ENCODE peak calls at places on chromosomes 1 and 21, in four cellular contexts. W, C, S and B are unnamed samples.

GRCh38 chr1:29752141-29752540 is 515.8 kb downstream of the PTPRU start:
- DNase-seq in W (no peak), C (no peak), S (no peak), B (no peak)

GRCh38 chr21:40386301-40386911 is 460.6 kb downstream of the DSCAM start:
- DNase-seq in S (peak), C (no peak), W (peak), B (no peak)

GRCh38 chr21:41166947-41167346 is 1.0 kb upstream of the BACE2 start:
- DNase-seq in W (no peak), S (peak), C (peak), B (no peak)

GRCh38 chr1:89952021-89952995 is 42.6 kb upstream of the ZNF326 start:
- DNase-seq in W (no peak), S (no peak), C (no peak), B (no peak)

GRCh38 chr1:107365874-107366273 is 225.0 kb downstream of the NTNG1 start:
- DNase-seq in S (no peak), W (no peak), C (no peak), B (no peak)

GRCh38 chr1:25360596-25361581 is 22.8 kb downstream of the TMEM50A start:
- DNase-seq in W (no peak), S (no peak), C (no peak), B (no peak)

GRCh38 chr21:15682182-15682895 is 47.4 kb upstream of the USP25 start:
- DNase-seq in S (no peak), C (no peak), W (no peak), B (no peak)

GRCh38 chr1:36155560-36156328 is at the start of gene MAP7D1:
- DNase-seq in C (peak), S (peak), W (peak), B (no peak)

GRCh38 chr1:67489643-67490042 is 59.4 kb upstream of the SERBP1 start:
- DNase-seq in W (no peak), S (peak), C (no peak), B (no peak)

GRCh38 chr1:77473690-77474089 is 191.9 kb downstream of the AK5 start:
- DNase-seq in W (no peak), S (no peak), C (no peak), B (peak)

GRCh38 chr1:96722161-96722908 is 751 bp downstream of the PTBP2 start:
- DNase-seq in S (peak), C (peak), W (peak), B (no peak)

GRCh38 chr1:210819266-210819665 is 314.7 kb downstream of the KCNH1 start:
- DNase-seq in S (no peak), C (no peak), W (no peak), B (no peak)

GRCh38 chr1:27267153-27267552 is 32.7 kb downstream of the WDTC1 start:
- DNase-seq in C (no peak), S (no peak), W (no peak), B (no peak)

GRCh38 chr1:109500886-109501285 is 7.0 kb downstream of the CYB561D1 start:
- DNase-seq in W (no peak), S (no peak), C (no peak), B (no peak)

GRCh38 chr1:58515794-58516401 is 30.6 kb downstream of the OMA1 start:
- DNase-seq in W (no peak), S (peak), C (no peak), B (peak)

GRCh38 chr1:3900969-3901529 is 977 bp upstream of the C1orf174 start:
- DNase-seq in C (peak), W (peak), S (peak), B (peak)

GRCh38 chr1:3900150-3900968 is at the start of gene C1orf174:
- DNase-seq in C (peak), S (peak), W (peak), B (peak)

GRCh38 chr1:3899776-3900149 is 309 bp downstream of the C1orf174 start:
- DNase-seq in W (no peak), S (no peak), C (no peak), B (no peak)

GRCh38 chr1:3898475-3898735 is 1.7 kb downstream of the C1orf174 start:
- DNase-seq in W (no peak), C (no peak), S (no peak), B (no peak)

GRCh38 chr1:3898994-3899775 is 887 bp downstream of the C1orf174 start:
- DNase-seq in S (no peak), C (peak), W (no peak), B (no peak)
- TF ChIP-seq CTCF in S (no peak), C (no peak), W (no peak), B (peak)

GRCh38 chr1:152413909-152414308 is at the start of gene CRNN:
- DNase-seq in W (no peak), C (no peak), S (no peak), B (no peak)
- H3K27ac ChIP-seq in W (no peak), C (no peak), S (no peak), B (no peak)

GRCh38 chr1:1778827-1779675 is 781 bp upstream of the NADK start:
- DNase-seq in C (peak), W (peak), S (peak), B (no peak)
- TF ChIP-seq CTCF in C (no peak), W (peak), S (peak), B (no peak)

GRCh38 chr1:21318057-21318713 is 27.9 kb upstream of the ECE1 start:
- DNase-seq in S (peak), W (no peak), C (no peak), B (no peak)
- H3K27ac ChIP-seq in S (peak), W (no peak), C (peak), B (peak)

GRCh38 chr1:242132446-242132845 is 133.5 kb upstream of the MAP1LC3C start:
- DNase-seq in C (no peak), S (no peak), W (no peak), B (no peak)

GRCh38 chr1:242133351-242133750 is 134.5 kb upstream of the MAP1LC3C start:
- DNase-seq in C (no peak), S (no peak), W (no peak), B (no peak)

DNA sequence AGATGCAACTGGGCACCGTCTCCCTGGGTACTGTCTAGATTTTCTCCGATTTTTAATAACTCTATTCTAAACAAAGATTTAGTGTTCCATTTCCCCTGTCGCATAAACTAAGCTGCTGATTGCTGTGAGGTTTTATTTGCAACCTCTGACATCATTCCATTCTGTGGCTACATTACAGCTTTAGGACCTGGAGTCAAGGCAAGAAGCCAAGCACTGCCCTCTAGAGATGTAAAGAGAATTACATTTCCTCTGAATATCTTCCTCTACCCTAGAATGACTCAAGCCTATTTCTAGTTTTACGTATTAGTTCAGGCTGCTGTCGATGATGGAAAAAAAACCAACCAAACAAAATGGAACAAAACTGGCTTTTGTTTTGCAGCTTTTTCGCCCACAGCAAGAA is 130.2 kb upstream of the MAP1LC3C start:
- DNase-seq in W (no peak), S (no peak), C (no peak), B (no peak)
- TF ChIP-seq CTCF in W (peak), S (no peak), C (no peak), B (no peak)